ENCODE peak calls at places on chromosome 20, in eight cellular contexts. W is stimulated activated CD4-positive, alpha-beta T cell treated with anti-CD3 and anti-CD28 coated beads, Interleukin-1b, Interleukin-23, amount 100 ng/mL, for 4 hours; M is NCI-H226; J is Daoy; P is vagina; X is fibroblast of the conjunctiva; C is activated CD8-positive, alpha-beta memory T cell treated with anti-CD3 and anti-CD28 coated beads for 48 hours; K is heart right ventricle. S is an unnamed sample.

GRCh38 chr20:45392733-45393132 is 14.6 kb upstream of the TP53TG5 start:
- DNase-seq in W (no peak), M (no peak), J (no peak), P (no peak), X (no peak), C (no peak), K (no peak), S (no peak)

GRCh38 chr20:53274365-53274764 is 302.2 kb downstream of the TSHZ2 start:
- DNase-seq in W (no peak), M (no peak), J (no peak), P (no peak), X (no peak), C (no peak), K (no peak), S (no peak)

GRCh38 chr20:41330343-41330720 is 10.3 kb upstream of the LPIN3 start:
- DNase-seq in W (no peak), M (peak), J (no peak), P (no peak), X (no peak), C (no peak), K (no peak), S (no peak)

GRCh38 chr20:41748756-41749582 is 130.8 kb upstream of the CHD6 start:
- DNase-seq in W (no peak), M (no peak), J (no peak), P (no peak), X (no peak), C (no peak), K (no peak), S (no peak)

GRCh38 chr20:60271597-60271996 is 313.4 kb downstream of the CDH26 start:
- DNase-seq in W (no peak), M (no peak), J (no peak), P (no peak), X (no peak), C (no peak), K (no peak), S (no peak)

GRCh38 chr20:59790388-59790787 is 143.0 kb downstream of the SYCP2 start:
- DNase-seq in W (no peak), M (no peak), J (peak), P (no peak), X (no peak), C (no peak), K (no peak), S (no peak)

GRCh38 chr20:20365593-20365992 is 2.3 kb upstream of the INSM1 start:
- DNase-seq in W (no peak), M (no peak), J (no peak), P (no peak), X (no peak), C (no peak), K (no peak), S (no peak)

GRCh38 chr20:62587757-62588402 is 54.4 kb upstream of the SLCO4A1 start:
- DNase-seq in W (no peak), M (no peak), J (peak), P (no peak), X (no peak), C (no peak), K (no peak), S (no peak)

GRCh38 chr20:23668477-23668951 is 20.3 kb downstream of the CST4 start:
- DNase-seq in W (peak), M (peak), J (peak), P (peak), X (peak), C (no peak), K (peak), S (no peak)

GRCh38 chr20:15039088-15039762 is 701.8 kb upstream of the FLRT3 start:
- DNase-seq in W (no peak), M (no peak), J (no peak), P (no peak), X (no peak), C (no peak), K (no peak), S (no peak)

GRCh38 chr20:9062066-9062465 is 6.8 kb upstream of the PLCB4 start:
- DNase-seq in W (no peak), M (no peak), J (no peak), P (no peak), X (no peak), C (no peak), K (no peak), S (no peak)

GRCh38 chr20:57282691-57283361 is 16.4 kb upstream of the BMP7 start:
- DNase-seq in W (no peak), M (no peak), J (no peak), P (no peak), X (no peak), C (no peak), K (no peak), S (no peak)

GRCh38 chr20:9996944-9997343 is 37.8 kb upstream of the ANKEF1 start:
- DNase-seq in W (no peak), M (no peak), J (no peak), P (no peak), X (no peak), C (no peak), K (no peak), S (no peak)

GRCh38 chr20:52889225-52889624 is 82.9 kb upstream of the TSHZ2 start:
- DNase-seq in W (no peak), M (no peak), J (peak), P (no peak), X (peak), C (no peak), K (no peak), S (no peak)